ENCODE peak calls at places on chromosomes 5 and 9, in five cellular contexts. One of them, this sample, is unnamed.

GRCh38 chr5:98341038-98341710 is 432.3 kb upstream of the RGMB start:
- DNase-seq in MCF 10A: no peak
- DNase-seq in non-pigmented ciliary epithelial cell: peak
- DNase-seq in AML-193: no peak
- DNase-seq in lower leg skin: no peak
- DNase-seq in this sample: no peak

GRCh38 chr5:15249152-15249551 is 250.8 kb upstream of the FBXL7 start:
- DNase-seq in MCF 10A: peak
- DNase-seq in non-pigmented ciliary epithelial cell: peak
- DNase-seq in AML-193: no peak
- DNase-seq in lower leg skin: no peak
- DNase-seq in this sample: peak

GRCh38 chr9:4299006-4299795 is 667 bp downstream of the GLIS3 start:
- DNase-seq in MCF 10A: no peak
- DNase-seq in non-pigmented ciliary epithelial cell: no peak
- DNase-seq in AML-193: no peak
- DNase-seq in lower leg skin: peak
- DNase-seq in this sample: no peak

GRCh38 chr5:143494162-143494561 is 90.7 kb upstream of the NR3C1 start:
- DNase-seq in MCF 10A: peak
- DNase-seq in non-pigmented ciliary epithelial cell: peak
- DNase-seq in AML-193: no peak
- DNase-seq in lower leg skin: no peak
- DNase-seq in this sample: no peak

GRCh38 chr9:88593537-88594185 is 58.7 kb downstream of the NXNL2 start:
- DNase-seq in MCF 10A: peak
- DNase-seq in non-pigmented ciliary epithelial cell: no peak
- DNase-seq in AML-193: peak
- DNase-seq in lower leg skin: no peak
- DNase-seq in this sample: peak

GRCh38 chr5:171534009-171534895 is 114.8 kb downstream of the FGF18 start:
- DNase-seq in MCF 10A: peak
- DNase-seq in non-pigmented ciliary epithelial cell: no peak
- DNase-seq in AML-193: no peak
- DNase-seq in lower leg skin: peak
- DNase-seq in this sample: peak

GRCh38 chr5:174735498-174736350 is 11.3 kb downstream of the MSX2 start:
- DNase-seq in MCF 10A: peak
- DNase-seq in non-pigmented ciliary epithelial cell: no peak
- DNase-seq in AML-193: no peak
- DNase-seq in lower leg skin: no peak
- DNase-seq in this sample: no peak

GRCh38 chr5:66814146-66814991 is 218.2 kb downstream of the MAST4 start:
- DNase-seq in MCF 10A: peak
- DNase-seq in non-pigmented ciliary epithelial cell: peak
- DNase-seq in AML-193: peak
- DNase-seq in lower leg skin: no peak
- DNase-seq in this sample: peak

GRCh38 chr5:10162468-10162867 is 87.2 kb downstream of the ATPSCKMT start:
- DNase-seq in MCF 10A: no peak
- DNase-seq in non-pigmented ciliary epithelial cell: no peak
- DNase-seq in AML-193: no peak
- DNase-seq in lower leg skin: no peak
- DNase-seq in this sample: no peak

GRCh38 chr5:126516133-126516532 is 78.9 kb downstream of the ALDH7A1 start:
- DNase-seq in MCF 10A: peak
- DNase-seq in non-pigmented ciliary epithelial cell: no peak
- DNase-seq in AML-193: no peak
- DNase-seq in lower leg skin: no peak
- DNase-seq in this sample: no peak

GRCh38 chr5:168093200-168093930 is 198.1 kb upstream of the WWC1 start:
- DNase-seq in MCF 10A: no peak
- DNase-seq in non-pigmented ciliary epithelial cell: no peak
- DNase-seq in AML-193: no peak
- DNase-seq in lower leg skin: no peak
- DNase-seq in this sample: no peak

GRCh38 chr5:95647886-95648860 is 1.6 kb downstream of the RFESD start:
- DNase-seq in MCF 10A: no peak
- DNase-seq in non-pigmented ciliary epithelial cell: no peak
- DNase-seq in AML-193: peak
- DNase-seq in lower leg skin: no peak
- DNase-seq in this sample: peak

GRCh38 chr9:136244116-136244775 is 1.4 kb downstream of the QSOX2 start:
- DNase-seq in MCF 10A: no peak
- DNase-seq in non-pigmented ciliary epithelial cell: no peak
- DNase-seq in AML-193: no peak
- DNase-seq in lower leg skin: no peak
- DNase-seq in this sample: peak

GRCh38 chr5:132271251-132272246 is 14.1 kb downstream of the PDLIM4 start:
- DNase-seq in MCF 10A: no peak
- DNase-seq in non-pigmented ciliary epithelial cell: no peak
- DNase-seq in AML-193: no peak
- DNase-seq in lower leg skin: peak
- DNase-seq in this sample: no peak

GRCh38 chr5:141695627-141696180 is 13.7 kb upstream of the ARAP3 start:
- DNase-seq in MCF 10A: peak
- DNase-seq in non-pigmented ciliary epithelial cell: no peak
- DNase-seq in AML-193: no peak
- DNase-seq in lower leg skin: no peak
- DNase-seq in this sample: no peak